ENCODE peak calls at places on chromosomes 16 and 17, in four cellular contexts. One of them, this sample, is unnamed.

GRCh38 chr16:56300901-56301351 is 109.6 kb downstream of the GNAO1 start:
- DNase-seq in tibial artery: no peak
- DNase-seq in IMR-90: peak
- DNase-seq in cardiac muscle cell: no peak
- DNase-seq in this sample: no peak

GRCh38 chr16:15485175-15485574 is 50.8 kb downstream of the BMERB1 start:
- DNase-seq in tibial artery: no peak
- DNase-seq in IMR-90: no peak
- DNase-seq in cardiac muscle cell: no peak
- DNase-seq in this sample: no peak

GRCh38 chr17:43986225-43986981 is 18.0 kb upstream of the NAGS start:
- DNase-seq in tibial artery: no peak
- DNase-seq in IMR-90: no peak
- DNase-seq in cardiac muscle cell: no peak
- DNase-seq in this sample: no peak

GRCh38 chr17:59002848-59003247 is 103.8 kb downstream of the TRIM37 start:
- DNase-seq in tibial artery: no peak
- DNase-seq in IMR-90: peak
- DNase-seq in cardiac muscle cell: no peak
- DNase-seq in this sample: no peak

GRCh38 chr16:57838161-57838560 is 35.9 kb upstream of the KIFC3 start:
- DNase-seq in tibial artery: no peak
- DNase-seq in IMR-90: no peak
- DNase-seq in cardiac muscle cell: no peak
- DNase-seq in this sample: no peak

GRCh38 chr16:89344846-89345577 is 127.5 kb downstream of the ZNF778 start:
- DNase-seq in tibial artery: no peak
- DNase-seq in IMR-90: no peak
- DNase-seq in cardiac muscle cell: no peak
- DNase-seq in this sample: no peak

GRCh38 chr16:19001788-19002187 is 18.1 kb downstream of the TMC7 start:
- DNase-seq in tibial artery: peak
- DNase-seq in IMR-90: peak
- DNase-seq in cardiac muscle cell: no peak
- DNase-seq in this sample: no peak

GRCh38 chr17:50259484-50260324 is 14.6 kb upstream of the TMEM92 start:
- DNase-seq in tibial artery: peak
- DNase-seq in IMR-90: no peak
- DNase-seq in cardiac muscle cell: no peak
- DNase-seq in this sample: no peak

GRCh38 chr16:16080465-16081065 is 131.1 kb downstream of the ABCC1 start:
- DNase-seq in tibial artery: no peak
- DNase-seq in IMR-90: no peak
- DNase-seq in cardiac muscle cell: no peak
- DNase-seq in this sample: no peak

GRCh38 chr17:76726766-76727718 is at the start of gene METTL23:
- DNase-seq in tibial artery: peak
- DNase-seq in IMR-90: peak
- DNase-seq in cardiac muscle cell: peak
- DNase-seq in this sample: no peak

GRCh38 chr17:33811006-33811760 is 443.9 kb upstream of the CCL2 start:
- DNase-seq in tibial artery: no peak
- DNase-seq in IMR-90: no peak
- DNase-seq in cardiac muscle cell: no peak
- DNase-seq in this sample: no peak

This sample was measured in HAP-1.